ENCODE peak calls at places on chromosomes 1 and 21, in nine cellular contexts. V is uterus; K is CD8-positive, alpha-beta T cell; J is upper lobe of right lung; Y is left ventricle myocardium inferior; M is prostate gland; Q is tibial nerve; D is tibial artery; G is lung. F is an unnamed sample. For H3K4me1, the result is how much of the 10 kb centered on the place peaks cover.

GRCh38 chr21:44255519-44255981 is 6.1 kb downstream of the DNMT3L start:
- DNase-seq in V (no peak), Q (no peak), M (no peak), J (no peak), G (no peak), K (no peak), Y (no peak), D (peak), F (no peak)

GRCh38 chr21:33127154-33127893 is 57.4 kb downstream of the OLIG1 start:
- DNase-seq in Q (peak), M (peak), J (peak), D (no peak), Y (peak), K (peak), V (peak), G (peak), F (peak)

GRCh38 chr1:232875536-232875935 is 70.3 kb downstream of the MAP10 start:
- DNase-seq in D (no peak), Y (no peak), G (no peak), J (no peak), V (no peak), K (no peak), M (no peak), Q (no peak), F (no peak)

GRCh38 chr1:153343811-153344717 is 4.6 kb downstream of the PGLYRP4 start:
- DNase-seq in G (no peak), Q (no peak), V (no peak), J (no peak), D (no peak), K (no peak), Y (no peak), M (peak), F (no peak)

GRCh38 chr1:29245876-29246275 is 9.6 kb downstream of the PTPRU start:
- DNase-seq in J (no peak), M (no peak), Q (no peak), D (peak), K (no peak), Y (no peak), V (no peak), G (no peak), F (no peak)

GRCh38 chr1:209029737-209030136 is 553.8 kb upstream of the CAMK1G start:
- DNase-seq in K (no peak), Y (no peak), M (no peak), J (no peak), G (no peak), V (no peak), D (no peak), Q (no peak), F (no peak)

GRCh38 chr1:119141020-119141424 is 569 bp upstream of the WARS2 start:
- DNase-seq in M (no peak), K (peak), G (peak), V (peak), Y (peak), J (peak), D (no peak), Q (peak), F (peak)

GRCh38 chr21:27155130-27155500 is 188.2 kb upstream of the ADAMTS5 start:
- DNase-seq in Y (no peak), V (no peak), Q (no peak), M (no peak), J (no peak), D (no peak), G (no peak), K (no peak), F (no peak)

GRCh38 chr1:178768423-178768822 is 43.4 kb downstream of the RALGPS2 start:
- DNase-seq in V (no peak), Q (no peak), G (no peak), Y (no peak), K (no peak), D (no peak), J (no peak), M (no peak), F (no peak)

GRCh38 chr1:43653339-43653738 is 3.4 kb downstream of the KDM4A start:
- DNase-seq in D (no peak), J (no peak), M (no peak), Q (no peak), V (no peak), K (no peak), G (no peak), Y (no peak), F (no peak)

GRCh38 chr1:4108341-4108740 is 208.3 kb upstream of the C1orf174 start:
- DNase-seq in M (no peak), Y (no peak), D (peak), Q (no peak), G (no peak), K (no peak), V (no peak), J (peak), F (no peak)

GRCh38 chr1:59692591-59692990 is 122.2 kb upstream of the HOOK1 start:
- DNase-seq in G (no peak), K (no peak), D (no peak), V (peak), J (no peak), Y (no peak), Q (no peak), M (no peak), F (no peak)

GRCh38 chr1:154863702-154864174 is 6.3 kb downstream of the KCNN3 start:
- DNase-seq in V (no peak), J (no peak), G (no peak), Y (no peak), D (no peak), Q (no peak), M (no peak), K (no peak), F (no peak)

GRCh38 chr1:157292809-157293564 is 154.8 kb upstream of the ETV3 start:
- DNase-seq in K (no peak), D (no peak), M (no peak), J (no peak), Y (no peak), G (no peak), Q (no peak), V (no peak), F (no peak)

GRCh38 chr21:42164064-42164789 is 54.7 kb upstream of the ABCG1 start:
- DNase-seq in M (no peak), K (peak), Q (peak), G (peak), D (no peak), J (peak), Y (peak), V (peak), F (peak)

GRCh38 chr1:53122194-53122846 is 20.1 kb downstream of the SLC1A7 start:
- DNase-seq in M (no peak), G (no peak), Q (no peak), D (no peak), V (no peak), J (no peak), Y (peak), K (no peak), F (no peak)

GRCh38 chr1:53617382-53618217 is 121.4 kb downstream of the GLIS1 start:
- DNase-seq in Y (no peak), Q (no peak), M (no peak), V (no peak), J (peak), K (no peak), G (no peak), D (peak), F (no peak)

GRCh38 chr1:60132985-60133673 is 59.6 kb upstream of the C1orf87 start:
- DNase-seq in G (no peak), V (no peak), D (peak), M (no peak), Y (no peak), K (no peak), Q (no peak), J (no peak), F (no peak)

GRCh38 chr1:234517087-234517802 is 38.3 kb upstream of the TARBP1 start:
- DNase-seq in D (no peak), M (no peak), K (no peak), V (no peak), Q (no peak), G (no peak), Y (no peak), J (no peak), F (no peak)

GRCh38 chr1:153190373-153190772 is 12.9 kb upstream of the LELP1 start:
- DNase-seq in K (no peak), Y (no peak), G (no peak), Q (no peak), J (no peak), M (no peak), V (no peak), D (no peak), F (no peak)

GRCh38 chr1:89719502-89720306 is 86.8 kb downstream of the LRRC8C start:
- DNase-seq in G (no peak), M (no peak), Q (no peak), V (no peak), J (no peak), D (no peak), Y (no peak), K (no peak), F (no peak)

GRCh38 chr1:205026181-205026580 is 16.8 kb upstream of the CNTN2 start:
- DNase-seq in G (no peak), M (no peak), J (no peak), Y (no peak), D (no peak), V (no peak), Q (no peak), K (no peak), F (no peak)

GRCh38 chr1:25182629-25183028 is 49.7 kb downstream of the SYF2 start:
- DNase-seq in D (no peak), Y (no peak), K (no peak), Q (no peak), V (no peak), G (no peak), M (no peak), J (no peak), F (no peak)

GRCh38 chr21:17848228-17848627 is 29.1 kb upstream of the C21orf91 start:
- DNase-seq in Q (peak), M (no peak), Y (peak), J (no peak), D (peak), K (no peak), G (no peak), V (peak), F (no peak)

GRCh38 chr1:43348809-43349593 is 9.8 kb upstream of the CDC20 start:
- DNase-seq in G (peak), Y (peak), J (peak), M (peak), D (peak), K (peak), Q (peak), V (peak), F (peak)

GRCh38 chr1:195738971-195739650 is 869.1 kb downstream of the KCNT2 start:
- DNase-seq in Y (no peak), V (no peak), G (no peak), J (no peak), K (no peak), Q (no peak), M (no peak), D (no peak), F (no peak)

GRCh38 chr1:23451452-23451851 is 26.9 kb upstream of the TCEA3 start:
- DNase-seq in Y (no peak), K (no peak), M (no peak), D (no peak), V (no peak), G (no peak), Q (no peak), J (no peak), F (no peak)

GRCh38 chr1:214441119-214441518 is 110.3 kb downstream of the PTPN14 start:
- DNase-seq in K (no peak), D (no peak), Q (no peak), V (no peak), G (no peak), Y (no peak), M (no peak), J (no peak), F (no peak)

GRCh38 chr1:77832889-77833288 is 53.4 kb downstream of the MIGA1 start:
- DNase-seq in Q (no peak), D (no peak), Y (no peak), J (no peak), M (no peak), K (no peak), G (no peak), V (no peak), F (no peak)

GRCh38 chr1:94440088-94440487 is 21.9 kb downstream of the ABCD3 start:
- DNase-seq in J (no peak), Q (no peak), D (no peak), K (no peak), M (no peak), V (no peak), G (no peak), Y (no peak), F (no peak)

GRCh38 chr21:46018615-46019014 is 37.0 kb downstream of the COL6A1 start:
- DNase-seq in K (no peak), Q (no peak), D (no peak), J (no peak), G (no peak), M (no peak), V (no peak), Y (no peak), F (no peak)

GRCh38 chr1:225486856-225487255 is 59.0 kb upstream of the LBR start:
- DNase-seq in M (no peak), G (no peak), Q (no peak), J (no peak), Y (no peak), V (no peak), K (no peak), D (no peak), F (no peak)

GRCh38 chr1:113983826-113984225 is 4.6 kb downstream of the OLFML3 start:
- DNase-seq in Y (no peak), J (no peak), Q (no peak), D (no peak), G (no peak), V (no peak), M (no peak), K (no peak), F (no peak)

GRCh38 chr1:113981962-113982931 is 3.0 kb downstream of the OLFML3 start:
- DNase-seq in M (no peak), V (peak), G (peak), D (peak), K (no peak), Q (peak), J (peak), Y (peak), F (no peak)

GRCh38 chr1:113980120-113980519 is 846 bp downstream of the OLFML3 start:
- DNase-seq in J (no peak), M (no peak), Q (peak), K (no peak), V (peak), G (no peak), D (peak), Y (peak), F (peak)

GRCh38 chr1:113984710-113985109 is 5.4 kb downstream of the OLFML3 start:
- DNase-seq in J (no peak), G (no peak), K (no peak), V (no peak), Y (no peak), M (no peak), Q (no peak), D (no peak), F (no peak)

DNA sequence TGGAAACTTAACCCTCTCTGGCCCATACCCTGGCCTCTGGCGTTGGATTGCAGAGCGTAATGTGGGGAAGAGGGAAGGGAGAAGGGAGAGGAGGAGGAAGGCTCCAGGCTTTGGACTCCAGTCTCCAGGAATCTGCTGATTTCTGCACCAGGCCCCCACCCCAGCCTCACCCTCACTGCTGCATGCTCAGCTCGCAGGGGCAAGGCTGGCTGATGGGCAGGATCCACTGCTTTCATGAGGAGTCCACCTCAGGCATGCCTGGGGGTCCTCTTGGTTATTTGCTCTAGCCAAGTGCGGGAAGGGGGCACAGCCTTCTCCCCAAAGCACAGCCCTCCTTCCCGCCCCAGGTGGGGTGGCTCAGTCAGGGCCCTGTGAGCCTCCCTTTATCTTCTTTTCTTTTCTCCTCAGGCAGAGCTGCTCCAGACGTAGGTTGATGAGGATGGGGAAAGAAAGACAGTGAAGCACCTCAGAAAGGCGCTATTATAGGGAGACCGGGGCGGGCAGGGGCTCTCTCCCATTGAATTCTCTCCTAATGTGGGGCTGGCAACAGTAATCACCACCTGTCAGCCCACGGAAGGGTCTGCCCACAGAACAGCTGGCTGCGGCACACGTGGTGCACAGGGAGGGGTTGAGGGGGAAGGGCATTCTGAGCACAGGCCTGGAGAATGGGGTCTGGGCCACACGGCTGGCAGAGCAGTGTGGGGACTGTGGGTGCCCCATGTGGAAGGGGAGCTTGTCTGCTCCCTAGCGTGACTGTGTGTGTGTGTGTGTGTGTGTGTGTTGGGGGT is 3.9 kb downstream of the OLFML3 start:
- DNase-seq in G (no peak), Y (no peak), Q (no peak), M (no peak), D (no peak), J (no peak), V (no peak), K (no peak), F (no peak)
- H3K4me3 ChIP-seq in G (no peak), Y (peak), Q (peak), M (no peak), D (peak), J (peak), V (peak), K (no peak), F (no peak)

GRCh38 chr1:19398309-19398760 is 86.2 kb downstream of the SLC66A1 start:
- DNase-seq in Q (no peak), D (peak), V (no peak), K (no peak), M (no peak), J (no peak), G (peak), Y (no peak), F (no peak)

GRCh38 chr1:19397217-19397945 is 85.3 kb downstream of the SLC66A1 start:
- DNase-seq in M (no peak), K (no peak), Q (no peak), Y (no peak), D (no peak), V (no peak), J (no peak), G (no peak), F (no peak)

GRCh38 chr1:19393051-19393450 is 80.9 kb downstream of the SLC66A1 start:
- DNase-seq in D (no peak), Q (no peak), V (no peak), Y (no peak), J (no peak), M (no peak), G (no peak), K (no peak), F (no peak)

GRCh38 chr1:19395678-19396192 is 83.6 kb downstream of the SLC66A1 start:
- DNase-seq in Q (no peak), G (no peak), Y (no peak), J (no peak), K (no peak), M (no peak), D (no peak), V (no peak), F (no peak)

GRCh38 chr1:19396280-19396679 is 84.2 kb downstream of the SLC66A1 start:
- DNase-seq in K (no peak), V (no peak), Q (no peak), J (no peak), Y (no peak), D (no peak), G (no peak), M (no peak), F (no peak)
- H3K4me1 ChIP-seq in K (half or more), V (under half), Q (under half), J (under half), Y (half or more), D (half or more), G (under half), M (under half), F (under half)

GRCh38 chr1:46487818-46488218 is 1.8 kb upstream of the DMBX1 start:
- DNase-seq in V (no peak), K (no peak), D (no peak), G (no peak), J (no peak), Y (no peak), M (no peak), Q (no peak), F (no peak)
- TF ChIP-seq CTCF in V (no peak), K (no peak), D (no peak), G (no peak), J (no peak), Y (no peak), M (no peak), Q (no peak), F (no peak)

DNA sequence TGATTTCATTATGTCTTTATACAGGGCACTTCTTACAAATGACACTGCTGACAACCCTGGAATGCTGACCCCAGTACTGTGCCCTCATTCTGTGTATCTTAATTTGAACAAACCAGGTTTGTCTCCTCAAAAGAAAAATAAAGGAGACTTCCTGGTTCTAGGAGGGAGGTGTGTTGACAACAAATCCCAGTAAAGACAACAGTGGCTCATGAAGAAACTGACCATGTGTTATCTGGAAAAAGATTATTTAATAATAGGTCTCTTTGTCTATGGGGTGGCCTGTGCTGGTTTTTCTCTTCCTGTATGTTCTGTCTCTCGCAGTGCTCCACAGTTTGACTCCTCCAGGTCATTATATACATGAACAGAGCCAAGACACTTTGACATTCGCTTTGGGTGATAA is 454.6 kb downstream of the LMO4 start:
- DNase-seq in G (no peak), D (no peak), M (no peak), K (no peak), Q (no peak), Y (no peak), J (no peak), V (no peak), F (no peak)
- H3K4me3 ChIP-seq in G (no peak), D (no peak), M (no peak), K (no peak), Q (no peak), Y (no peak), J (no peak), V (no peak), F (no peak)

DNA sequence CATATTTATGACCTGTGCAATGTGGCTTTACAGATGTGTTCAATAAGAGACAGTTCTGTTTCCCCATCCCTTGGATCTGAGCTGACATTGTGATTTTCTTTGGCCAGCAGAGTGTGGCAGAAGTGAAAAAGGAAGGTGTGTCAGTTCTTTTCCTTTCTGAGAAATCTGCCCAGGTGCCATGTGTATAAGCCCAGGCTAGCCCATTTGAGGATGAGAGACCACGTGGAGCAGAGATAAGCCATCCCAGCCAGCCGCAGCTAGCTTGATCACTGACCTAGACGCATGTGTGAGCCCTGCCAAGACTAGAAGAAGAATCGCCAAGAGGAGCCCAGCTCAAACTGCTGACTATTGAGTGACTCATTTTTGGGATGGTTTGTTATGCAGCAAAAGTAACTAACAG is 127.8 kb downstream of the KCNJ6 start:
- DNase-seq in Y (no peak), M (no peak), K (no peak), D (no peak), Q (no peak), V (no peak), G (no peak), J (no peak), F (no peak)
- H3K4me1 ChIP-seq in Y (under half), M (under half), K (under half), D (under half), Q (under half), V (under half), G (under half), J (under half), F (under half)